ENCODE peak calls at places on chromosomes 13 and 19, in nine cellular contexts. H is transverse colon, N is stomach, B is tibial nerve, G is fibroblast of mammary gland, F is WTC11, L is lower lobe of right lung, J is endothelial cell, O is cardiac fibroblast. A is an unnamed sample.

GRCh38 chr13:51666316-51666715 is 82.1 kb downstream of the WDFY2 start:
- DNase-seq in H (no peak), N (no peak), B (no peak), G (no peak), F (no peak), L (no peak), J (no peak), O (no peak), A (no peak)

GRCh38 chr13:44930907-44931676 is 58.2 kb downstream of the NUFIP1 start:
- DNase-seq in H (no peak), N (no peak), B (no peak), G (no peak), F (no peak), L (no peak), J (no peak), O (peak; percentile 34), A (no peak)

GRCh38 chr13:110645750-110646149 is 30.4 kb downstream of the NAXD start:
- DNase-seq in H (no peak), N (no peak), B (no peak), G (no peak), F (no peak), L (no peak), J (no peak), O (no peak), A (no peak)

GRCh38 chr19:33503791-33504444 is 17.7 kb downstream of the PEPD start:
- DNase-seq in H (no peak), N (no peak), B (no peak), G (no peak), F (no peak), L (peak; percentile 20), J (no peak), O (no peak), A (peak; percentile 2)

GRCh38 chr13:111532111-111532510 is 211.7 kb downstream of the TEX29 start:
- DNase-seq in H (no peak), N (no peak), B (no peak), G (no peak), F (no peak), L (no peak), J (no peak), O (no peak), A (no peak)

GRCh38 chr13:32309812-32310706 is 5.1 kb downstream of the ZAR1L start:
- DNase-seq in H (peak; percentile 12), N (no peak), B (no peak), G (peak; percentile 76), F (no peak), L (no peak), J (peak; percentile 11), O (peak; percentile 82), A (peak; percentile 62)

GRCh38 chr13:76622336-76623045 is 263.7 kb downstream of the KCTD12 start:
- DNase-seq in H (no peak), N (no peak), B (peak; percentile 36), G (peak; percentile 48), F (no peak), L (no peak), J (no peak), O (peak; percentile 58), A (no peak)

GRCh38 chr19:23528376-23528775 is 133.1 kb upstream of the ZNF91 start:
- DNase-seq in H (no peak), N (no peak), B (no peak), G (no peak), F (no peak), L (no peak), J (no peak), O (no peak), A (no peak)

GRCh38 chr19:10895920-10896319 is 24.6 kb downstream of the CARM1 start:
- DNase-seq in H (no peak), N (no peak), B (no peak), G (no peak), F (peak; percentile 64), L (no peak), J (no peak), O (no peak), A (no peak)
- TF ChIP-seq CTCF in H (no peak), N (no peak), B (no peak), G (peak; percentile 8), F (no peak), L (no peak), J (no peak), O (no peak), A (no peak)

DNA sequence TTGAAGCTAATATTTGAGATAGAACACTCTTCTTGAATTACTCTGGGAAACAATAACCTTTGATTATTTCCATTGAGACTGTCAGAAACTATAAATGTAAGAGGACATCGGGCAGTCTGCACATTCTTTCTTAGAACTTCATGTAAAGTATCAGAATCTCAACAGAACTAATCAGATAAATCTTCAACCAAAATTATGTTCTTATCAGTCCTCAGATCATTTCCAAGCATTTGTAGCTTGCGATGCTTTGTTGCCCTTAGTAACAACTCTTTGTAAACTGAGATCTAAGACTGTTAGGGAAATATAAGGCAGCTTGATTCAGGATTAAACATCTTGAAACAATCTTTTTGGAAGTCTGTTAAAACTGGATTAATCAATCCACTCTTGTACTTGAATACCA is 70.3 kb downstream of the FNDC3A start:
- DNase-seq in H (no peak), N (no peak), B (no peak), G (peak; percentile 22), F (no peak), L (no peak), J (no peak), O (no peak), A (no peak)
- TF ChIP-seq CTCF in H (no peak), N (no peak), B (no peak), G (no peak), F (no peak), L (no peak), J (no peak), O (no peak), A (no peak)

GRCh38 chr13:29522044-29522685 is 73.3 kb downstream of the SLC7A1 start:
- DNase-seq in H (no peak), N (no peak), B (no peak), G (peak; percentile 99), F (no peak), L (no peak), J (no peak), O (peak; percentile 99), A (no peak)
- TF ChIP-seq CTCF in H (no peak), N (no peak), B (no peak), G (no peak), F (no peak), L (no peak), J (no peak), O (no peak), A (no peak)

GRCh38 chr19:52592301-52592700 is 22.2 kb downstream of the ZNF701 start:
- DNase-seq in H (no peak), N (no peak), B (no peak), G (no peak), F (peak; percentile 18), L (no peak), J (no peak), O (no peak), A (no peak)
- TF ChIP-seq CTCF in H (no peak), N (no peak), B (no peak), G (peak; percentile 21), F (no peak), L (no peak), J (no peak), O (no peak), A (no peak)

GRCh38 chr19:11164879-11165406 is 9.4 kb upstream of the SPC24 start:
- DNase-seq in H (peak; percentile 70), N (peak; percentile 65), B (peak; percentile 75), G (peak; percentile 92), F (no peak), L (peak; percentile 56), J (no peak), O (peak; percentile 95), A (peak; percentile 66)

GRCh38 chr19:11155373-11156120 is at the start of gene SPC24:
- DNase-seq in H (peak; percentile 95), N (peak; percentile 94), B (peak; percentile 79), G (peak; percentile 99), F (peak; percentile 96), L (peak; percentile 95), J (peak; percentile 92), O (peak; percentile 99), A (peak; percentile 92)

GRCh38 chr19:11159598-11160001 is 4.0 kb upstream of the SPC24 start:
- DNase-seq in H (no peak), N (no peak), B (no peak), G (peak; percentile 65), F (no peak), L (no peak), J (no peak), O (no peak), A (no peak)

GRCh38 chr19:11164278-11164677 is 8.7 kb upstream of the SPC24 start:
- DNase-seq in H (no peak), N (no peak), B (no peak), G (no peak), F (no peak), L (no peak), J (no peak), O (no peak), A (no peak)

GRCh38 chr19:11160119-11160768 is 4.7 kb upstream of the SPC24 start:
- DNase-seq in H (no peak), N (no peak), B (no peak), G (peak; percentile 66), F (no peak), L (no peak), J (no peak), O (no peak), A (no peak)
- TF ChIP-seq CTCF in H (no peak), N (no peak), B (no peak), G (no peak), F (no peak), L (no peak), J (no peak), O (no peak), A (no peak)

GRCh38 chr13:103238441-103238840 is 172.2 kb upstream of the SLC10A2 start:
- DNase-seq in H (no peak), N (no peak), B (no peak), G (no peak), F (no peak), L (no peak), J (no peak), O (no peak), A (no peak)

GRCh38 chr13:103236213-103236612 is 170.0 kb upstream of the SLC10A2 start:
- DNase-seq in H (no peak), N (no peak), B (no peak), G (peak; percentile 45), F (no peak), L (no peak), J (no peak), O (peak; percentile 52), A (no peak)
- TF ChIP-seq CTCF in H (no peak), N (no peak), B (no peak), G (peak; percentile 2), F (no peak), L (no peak), J (no peak), O (peak; percentile 35), A (no peak)

GRCh38 chr19:29851769-29852521 is 40.2 kb downstream of the CCNE1 start:
- DNase-seq in H (no peak), N (no peak), B (no peak), G (no peak), F (no peak), L (no peak), J (no peak), O (no peak), A (no peak)
- TF ChIP-seq CTCF in H (no peak), N (no peak), B (no peak), G (no peak), F (no peak), L (no peak), J (no peak), O (no peak), A (no peak)

GRCh38 chr19:12793290-12794195 is 2.3 kb downstream of the JUNB start:
- DNase-seq in H (peak; percentile 95), N (peak; percentile 95), B (peak; percentile 88), G (peak; percentile 92), F (peak; percentile 91), L (peak; percentile 94), J (peak; percentile 92), O (peak; percentile 95), A (peak; percentile 97)
- TF ChIP-seq CTCF in H (no peak), N (no peak), B (peak; percentile 33), G (no peak), F (no peak), L (no peak), J (no peak), O (no peak), A (no peak)

A was measured in right lobe of liver.